ENCODE peak calls at places on chromosome 3, in five cellular contexts. E is CD4-positive, alpha-beta T cell; D is astrocyte of the spinal cord; X is CD8-positive, alpha-beta T cell; Y is Calu3. F is an unnamed sample.

GRCh38 chr3:104596551-104596950 is 770.2 kb upstream of the ALCAM start:
- DNase-seq in E (no peak), D (peak; percentile 74), X (no peak), Y (peak; percentile 32), F (peak; percentile 56)

GRCh38 chr3:37934631-37935289 is 55.8 kb upstream of the VILL start:
- DNase-seq in E (no peak), D (peak; percentile 39), X (no peak), Y (no peak), F (no peak)

GRCh38 chr3:195153121-195153520 is 117.8 kb downstream of the XXYLT1 start:
- DNase-seq in E (no peak), D (peak; percentile 37), X (no peak), Y (no peak), F (peak; percentile 89)

GRCh38 chr3:17195856-17196604 is 311.3 kb downstream of the PLCL2 start:
- DNase-seq in E (no peak), D (peak; percentile 18), X (no peak), Y (no peak), F (peak; percentile 10)

GRCh38 chr3:101066776-101067175 is 73.6 kb upstream of the ABI3BP start:
- DNase-seq in E (no peak), D (peak; percentile 55), X (no peak), Y (no peak), F (no peak)

GRCh38 chr3:28328188-28329151 is 20.1 kb upstream of the ZCWPW2 start:
- DNase-seq in E (no peak), D (peak; percentile 38), X (no peak), Y (no peak), F (peak; percentile 38)

GRCh38 chr3:77370413-77370812 is 330.5 kb downstream of the ROBO2 start:
- DNase-seq in E (no peak), D (peak; percentile 86), X (no peak), Y (peak; percentile 28), F (peak; percentile 68)

GRCh38 chr3:185744997-185745843 is 79.6 kb downstream of the IGF2BP2 start:
- DNase-seq in E (no peak), D (peak; percentile 92), X (no peak), Y (no peak), F (peak; percentile 53)

GRCh38 chr3:135736740-135737139 is 228.8 kb upstream of the PPP2R3A start:
- DNase-seq in E (no peak), D (no peak), X (no peak), Y (peak; percentile 80), F (peak; percentile 56)

GRCh38 chr3:150757768-150758167 is 5.2 kb downstream of the SIAH2 start:
- DNase-seq in E (no peak), D (no peak), X (no peak), Y (no peak), F (no peak)

GRCh38 chr3:11593318-11594034 is 50.2 kb downstream of the VGLL4 start:
- DNase-seq in E (no peak), D (no peak), X (no peak), Y (no peak), F (no peak)

GRCh38 chr3:185688808-185689207 is 102.7 kb downstream of the SENP2 start:
- DNase-seq in E (no peak), D (peak; percentile 99), X (no peak), Y (peak; percentile 94), F (peak; percentile 94)

GRCh38 chr3:135539854-135540253 is 425.7 kb upstream of the PPP2R3A start:
- DNase-seq in E (no peak), D (no peak), X (no peak), Y (no peak), F (no peak)

GRCh38 chr3:8629151-8630021 is 15.2 kb downstream of the SSUH2 start:
- DNase-seq in E (peak; percentile 53), D (peak; percentile 81), X (no peak), Y (peak; percentile 94), F (peak; percentile 76)

GRCh38 chr3:45684327-45684892 is 4.8 kb upstream of the SACM1L start:
- DNase-seq in E (no peak), D (no peak), X (no peak), Y (no peak), F (no peak)

GRCh38 chr3:30199096-30199734 is 407.2 kb upstream of the TGFBR2 start:
- DNase-seq in E (peak; percentile 73), D (peak; percentile 71), X (peak; percentile 79), Y (peak; percentile 58), F (peak; percentile 80)

GRCh38 chr3:87318609-87319008 is 42.2 kb upstream of the POU1F1 start:
- DNase-seq in E (no peak), D (no peak), X (no peak), Y (no peak), F (no peak)

GRCh38 chr3:191290311-191291025 is 38.7 kb upstream of the CCDC50 start:
- DNase-seq in E (no peak), D (peak; percentile 10), X (no peak), Y (no peak), F (peak; percentile 60)

GRCh38 chr3:130395331-130395730 is 49.9 kb downstream of the COL6A5 start:
- DNase-seq in E (no peak), D (peak; percentile 14), X (no peak), Y (no peak), F (no peak)

GRCh38 chr3:14605744-14606143 is 45.8 kb upstream of the CCDC174 start:
- DNase-seq in E (no peak), D (no peak), X (no peak), Y (no peak), F (no peak)

GRCh38 chr3:13550791-13551360 is 2.0 kb downstream of the FBLN2 start:
- DNase-seq in E (no peak), D (no peak), X (no peak), Y (no peak), F (no peak)

GRCh38 chr3:10484709-10485108 is 20.7 kb downstream of the ATP2B2 start:
- DNase-seq in E (no peak), D (no peak), X (no peak), Y (no peak), F (no peak)

GRCh38 chr3:45145223-45145622 is 955 bp downstream of the CDCP1 start:
- DNase-seq in E (no peak), D (no peak), X (no peak), Y (no peak), F (no peak)

GRCh38 chr3:46900007-46900292 is 22.4 kb downstream of the PTH1R start:
- DNase-seq in E (no peak), D (no peak), X (no peak), Y (no peak), F (no peak)

GRCh38 chr3:1578105-1578833 is 485.4 kb downstream of the CNTN6 start:
- DNase-seq in E (no peak), D (no peak), X (no peak), Y (no peak), F (no peak)

GRCh38 chr3:59143447-59143846 is 93.6 kb upstream of the CFAP20DC start:
- DNase-seq in E (no peak), D (no peak), X (no peak), Y (no peak), F (no peak)

GRCh38 chr3:147574622-147575021 is 165.5 kb downstream of the ZIC1 start:
- DNase-seq in E (no peak), D (no peak), X (no peak), Y (no peak), F (no peak)

GRCh38 chr3:52752045-52752660 is 18.6 kb downstream of the NEK4 start:
- DNase-seq in E (no peak), D (no peak), X (no peak), Y (no peak), F (no peak)

GRCh38 chr3:49256152-49256551 is 20.9 kb downstream of the C3orf62 start:
- DNase-seq in E (no peak), D (no peak), X (no peak), Y (no peak), F (no peak)

GRCh38 chr3:42161050-42161935 is 70.1 kb downstream of the TRAK1 start:
- DNase-seq in E (no peak), D (peak; percentile 51), X (no peak), Y (no peak), F (no peak)

GRCh38 chr3:66572938-66573710 is 72.3 kb upstream of the LRIG1 start:
- DNase-seq in E (no peak), D (no peak), X (no peak), Y (peak; percentile 9), F (no peak)

GRCh38 chr3:18847583-18848197 is 300.6 kb upstream of the KCNH8 start:
- DNase-seq in E (no peak), D (no peak), X (no peak), Y (no peak), F (peak; percentile 30)
- TF ChIP-seq CTCF in E (no peak), D (no peak), X (peak; percentile 45), Y (no peak), F (peak; percentile 48)

GRCh38 chr3:43760951-43761350 is 70.2 kb downstream of the ABHD5 start:
- DNase-seq in E (no peak), D (no peak), X (no peak), Y (no peak), F (no peak)

GRCh38 chr3:43758826-43759225 is 68.1 kb downstream of the ABHD5 start:
- DNase-seq in E (no peak), D (no peak), X (no peak), Y (no peak), F (no peak)

GRCh38 chr3:43762486-43762885 is 71.7 kb downstream of the ABHD5 start:
- DNase-seq in E (no peak), D (no peak), X (no peak), Y (no peak), F (no peak)

GRCh38 chr3:43757613-43758012 is 66.9 kb downstream of the ABHD5 start:
- DNase-seq in E (no peak), D (no peak), X (no peak), Y (no peak), F (no peak)

DNA sequence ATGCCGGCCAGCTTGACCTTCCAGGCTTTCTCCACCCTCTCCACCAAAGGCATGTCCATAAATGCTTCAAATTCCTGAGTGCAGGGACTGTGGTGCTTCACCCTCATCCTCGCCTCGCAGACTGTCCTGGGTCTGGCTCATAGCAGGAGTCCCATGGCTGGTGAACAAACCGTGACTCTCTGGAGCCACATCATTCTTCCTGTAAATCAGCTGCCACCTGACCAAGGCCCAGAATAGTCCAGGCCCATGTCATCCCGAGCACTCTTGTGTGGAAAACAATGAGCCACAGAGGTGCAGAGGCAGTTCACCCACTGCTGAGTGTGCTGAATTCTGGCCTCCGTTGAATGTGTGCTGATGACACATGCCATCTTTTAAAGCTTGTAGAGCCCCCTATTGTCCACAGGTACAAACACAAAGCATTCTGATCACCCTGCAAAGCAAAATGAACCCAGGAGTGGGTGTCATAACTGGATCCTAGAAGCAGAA is 68.6 kb downstream of the ABHD5 start:
- DNase-seq in E (no peak), D (peak; percentile 53), X (no peak), Y (no peak), F (no peak)
- TF ChIP-seq CTCF in E (peak; percentile 38), D (peak; percentile 42), X (no peak), Y (no peak), F (peak; percentile 25)

GRCh38 chr3:188211476-188211875 is 57.5 kb downstream of the LPP start:
- DNase-seq in E (no peak), D (no peak), X (no peak), Y (no peak), F (no peak)

GRCh38 chr3:188212308-188212969 is 58.5 kb downstream of the LPP start:
- DNase-seq in E (no peak), D (peak; percentile 70), X (no peak), Y (peak; percentile 56), F (no peak)

GRCh38 chr3:188208751-188209433 is 54.9 kb downstream of the LPP start:
- DNase-seq in E (no peak), D (peak; percentile 72), X (no peak), Y (no peak), F (no peak)

GRCh38 chr3:188207941-188208750 is 54.2 kb downstream of the LPP start:
- DNase-seq in E (no peak), D (no peak), X (no peak), Y (no peak), F (peak; percentile 55)

GRCh38 chr3:188209740-188210139 is 55.8 kb downstream of the LPP start:
- DNase-seq in E (no peak), D (peak; percentile 15), X (no peak), Y (no peak), F (no peak)
- TF ChIP-seq CTCF in E (no peak), D (no peak), X (no peak), Y (no peak), F (no peak)

GRCh38 chr3:196486263-196486662 is 17.3 kb downstream of the RNF168 start:
- DNase-seq in E (peak; percentile 42), D (no peak), X (no peak), Y (peak; percentile 40), F (no peak)
- TF ChIP-seq CTCF in E (peak; percentile 59), D (peak; percentile 45), X (peak; percentile 40), Y (no peak), F (peak; percentile 43)

F was measured in A673.